ENCODE peak calls at places on chromosomes 16 and 17, in nine cellular contexts. One of them, this sample, is unnamed.

GRCh38 chr16:48903054-48903453 is 293.1 kb upstream of the N4BP1 start:
- DNase-seq in AML-193: no peak
- DNase-seq in aorta: no peak
- DNase-seq in activated effector memory CD4-positive, alpha-beta T cell treated with anti-CD3 and anti-CD28 coated beads, Interleukin-2, amount 50 U/mL, for 16 hours: no peak
- DNase-seq in stimulated activated CD4-positive, alpha-beta T cell treated with anti-CD3 and anti-CD28 coated beads, Interleukin-2, amount 100 ng/mL, for 24 hours: no peak
- DNase-seq in GOT3: no peak
- DNase-seq in RCC 7860: no peak
- DNase-seq in activated CD4-positive, alpha-beta T cell treated with anti-CD3 and anti-CD28 coated beads for 1 hour: no peak
- DNase-seq in caudate nucleus: no peak
- DNase-seq in this sample: no peak

GRCh38 chr16:70430667-70431536 is 8.0 kb downstream of the ST3GAL2 start:
- DNase-seq in AML-193: peak; percentile 72
- DNase-seq in activated CD4-positive, alpha-beta T cell treated with anti-CD3 and anti-CD28 coated beads for 1 hour: peak; percentile 30
- DNase-seq in GOT3: no peak
- DNase-seq in caudate nucleus: no peak
- DNase-seq in aorta: no peak
- DNase-seq in stimulated activated CD4-positive, alpha-beta T cell treated with anti-CD3 and anti-CD28 coated beads, Interleukin-2, amount 100 ng/mL, for 24 hours: peak; percentile 57
- DNase-seq in activated effector memory CD4-positive, alpha-beta T cell treated with anti-CD3 and anti-CD28 coated beads, Interleukin-2, amount 50 U/mL, for 16 hours: peak; percentile 79
- DNase-seq in RCC 7860: peak; percentile 39
- DNase-seq in this sample: peak; percentile 93

GRCh38 chr17:46192484-46193245 is 564 bp downstream of the KANSL1 start:
- DNase-seq in aorta: peak; percentile 77
- DNase-seq in stimulated activated CD4-positive, alpha-beta T cell treated with anti-CD3 and anti-CD28 coated beads, Interleukin-2, amount 100 ng/mL, for 24 hours: peak; percentile 66
- DNase-seq in activated CD4-positive, alpha-beta T cell treated with anti-CD3 and anti-CD28 coated beads for 1 hour: peak; percentile 47
- DNase-seq in RCC 7860: peak; percentile 38
- DNase-seq in caudate nucleus: no peak
- DNase-seq in AML-193: peak; percentile 69
- DNase-seq in activated effector memory CD4-positive, alpha-beta T cell treated with anti-CD3 and anti-CD28 coated beads, Interleukin-2, amount 50 U/mL, for 16 hours: peak; percentile 88
- DNase-seq in GOT3: no peak
- DNase-seq in this sample: peak; percentile 88

GRCh38 chr16:23410176-23410575 is 42.8 kb downstream of the COG7 start:
- DNase-seq in GOT3: no peak
- DNase-seq in aorta: no peak
- DNase-seq in stimulated activated CD4-positive, alpha-beta T cell treated with anti-CD3 and anti-CD28 coated beads, Interleukin-2, amount 100 ng/mL, for 24 hours: no peak
- DNase-seq in AML-193: no peak
- DNase-seq in caudate nucleus: no peak
- DNase-seq in activated CD4-positive, alpha-beta T cell treated with anti-CD3 and anti-CD28 coated beads for 1 hour: no peak
- DNase-seq in RCC 7860: no peak
- DNase-seq in activated effector memory CD4-positive, alpha-beta T cell treated with anti-CD3 and anti-CD28 coated beads, Interleukin-2, amount 50 U/mL, for 16 hours: no peak
- DNase-seq in this sample: no peak

GRCh38 chr17:20095366-20096080 is 86.4 kb downstream of the SPECC1 start:
- DNase-seq in activated CD4-positive, alpha-beta T cell treated with anti-CD3 and anti-CD28 coated beads for 1 hour: no peak
- DNase-seq in activated effector memory CD4-positive, alpha-beta T cell treated with anti-CD3 and anti-CD28 coated beads, Interleukin-2, amount 50 U/mL, for 16 hours: no peak
- DNase-seq in GOT3: no peak
- DNase-seq in caudate nucleus: no peak
- DNase-seq in stimulated activated CD4-positive, alpha-beta T cell treated with anti-CD3 and anti-CD28 coated beads, Interleukin-2, amount 100 ng/mL, for 24 hours: no peak
- DNase-seq in RCC 7860: peak; percentile 9
- DNase-seq in aorta: peak; percentile 83
- DNase-seq in AML-193: no peak
- DNase-seq in this sample: peak; percentile 45

GRCh38 chr16:22120440-22120839 is 28.1 kb downstream of the VWA3A start:
- DNase-seq in RCC 7860: no peak
- DNase-seq in GOT3: no peak
- DNase-seq in caudate nucleus: no peak
- DNase-seq in aorta: no peak
- DNase-seq in activated effector memory CD4-positive, alpha-beta T cell treated with anti-CD3 and anti-CD28 coated beads, Interleukin-2, amount 50 U/mL, for 16 hours: no peak
- DNase-seq in activated CD4-positive, alpha-beta T cell treated with anti-CD3 and anti-CD28 coated beads for 1 hour: no peak
- DNase-seq in AML-193: no peak
- DNase-seq in stimulated activated CD4-positive, alpha-beta T cell treated with anti-CD3 and anti-CD28 coated beads, Interleukin-2, amount 100 ng/mL, for 24 hours: no peak
- DNase-seq in this sample: no peak

GRCh38 chr16:67277999-67278772 is 1.1 kb upstream of the PLEKHG4 start:
- DNase-seq in activated effector memory CD4-positive, alpha-beta T cell treated with anti-CD3 and anti-CD28 coated beads, Interleukin-2, amount 50 U/mL, for 16 hours: no peak
- DNase-seq in RCC 7860: peak; percentile 72
- DNase-seq in activated CD4-positive, alpha-beta T cell treated with anti-CD3 and anti-CD28 coated beads for 1 hour: no peak
- DNase-seq in stimulated activated CD4-positive, alpha-beta T cell treated with anti-CD3 and anti-CD28 coated beads, Interleukin-2, amount 100 ng/mL, for 24 hours: no peak
- DNase-seq in AML-193: no peak
- DNase-seq in caudate nucleus: no peak
- DNase-seq in aorta: peak; percentile 73
- DNase-seq in GOT3: peak; percentile 47
- DNase-seq in this sample: peak; percentile 23

GRCh38 chr16:66952430-66953139 is 8.5 kb upstream of the CES3 start:
- DNase-seq in aorta: no peak
- DNase-seq in caudate nucleus: no peak
- DNase-seq in activated CD4-positive, alpha-beta T cell treated with anti-CD3 and anti-CD28 coated beads for 1 hour: no peak
- DNase-seq in AML-193: no peak
- DNase-seq in RCC 7860: no peak
- DNase-seq in GOT3: no peak
- DNase-seq in activated effector memory CD4-positive, alpha-beta T cell treated with anti-CD3 and anti-CD28 coated beads, Interleukin-2, amount 50 U/mL, for 16 hours: no peak
- DNase-seq in stimulated activated CD4-positive, alpha-beta T cell treated with anti-CD3 and anti-CD28 coated beads, Interleukin-2, amount 100 ng/mL, for 24 hours: no peak
- DNase-seq in this sample: no peak

GRCh38 chr17:1399366-1399678 is 700 bp downstream of the YWHAE start:
- DNase-seq in GOT3: no peak
- DNase-seq in activated effector memory CD4-positive, alpha-beta T cell treated with anti-CD3 and anti-CD28 coated beads, Interleukin-2, amount 50 U/mL, for 16 hours: peak; percentile 87
- DNase-seq in AML-193: no peak
- DNase-seq in aorta: peak; percentile 70
- DNase-seq in activated CD4-positive, alpha-beta T cell treated with anti-CD3 and anti-CD28 coated beads for 1 hour: peak; percentile 41
- DNase-seq in stimulated activated CD4-positive, alpha-beta T cell treated with anti-CD3 and anti-CD28 coated beads, Interleukin-2, amount 100 ng/mL, for 24 hours: peak; percentile 67
- DNase-seq in caudate nucleus: peak; percentile 59
- DNase-seq in RCC 7860: no peak
- DNase-seq in this sample: no peak

GRCh38 chr16:88325976-88326375 is 56.8 kb upstream of the ZNF469 start:
- DNase-seq in stimulated activated CD4-positive, alpha-beta T cell treated with anti-CD3 and anti-CD28 coated beads, Interleukin-2, amount 100 ng/mL, for 24 hours: no peak
- DNase-seq in GOT3: no peak
- DNase-seq in aorta: no peak
- DNase-seq in activated CD4-positive, alpha-beta T cell treated with anti-CD3 and anti-CD28 coated beads for 1 hour: no peak
- DNase-seq in activated effector memory CD4-positive, alpha-beta T cell treated with anti-CD3 and anti-CD28 coated beads, Interleukin-2, amount 50 U/mL, for 16 hours: no peak
- DNase-seq in RCC 7860: no peak
- DNase-seq in caudate nucleus: no peak
- DNase-seq in AML-193: no peak
- DNase-seq in this sample: no peak